ENCODE peak calls at places on chromosome 14, in ten cellular contexts. L, Y, W, V, T, O, P, F, J and X are unnamed samples.
A peak's percentile ranks its signal among the peaks of the same experiment; 100 is the strongest.

GRCh38 chr14:92589213-92589852 is 75.8 kb downstream of the RIN3 start:
- DNase-seq in L (no peak), Y (peak; percentile 29), W (no peak), V (no peak), T (peak; percentile 56), O (peak; percentile 81), P (no peak), F (no peak), J (no peak), X (no peak)

GRCh38 chr14:26525057-26525456 is 72.8 kb downstream of the NOVA1 start:
- DNase-seq in L (no peak), Y (no peak), W (no peak), V (no peak), T (no peak), O (no peak), P (no peak), F (no peak), J (no peak), X (no peak)

GRCh38 chr14:103398427-103399195 is 13.4 kb downstream of the MARK3 start:
- DNase-seq in L (no peak), Y (peak; percentile 67), W (no peak), V (peak; percentile 41), T (peak; percentile 44), O (no peak), P (no peak), F (no peak), J (no peak), X (no peak)

GRCh38 chr14:55097894-55098560 is 31.0 kb upstream of the LGALS3 start:
- DNase-seq in L (no peak), Y (peak; percentile 69), W (peak; percentile 50), V (peak; percentile 37), T (peak; percentile 68), O (peak; percentile 96), P (peak; percentile 64), F (no peak), J (no peak), X (peak; percentile 82)

GRCh38 chr14:22836301-22837058 is at the start of gene MMP14:
- DNase-seq in L (peak; percentile 69), Y (peak; percentile 50), W (peak; percentile 70), V (no peak), T (peak; percentile 65), O (no peak), P (peak; percentile 59), F (no peak), J (no peak), X (no peak)

GRCh38 chr14:106578479-106578878 is 1052.1 kb downstream of the TMEM121 start:
- DNase-seq in L (no peak), Y (no peak), W (no peak), V (no peak), T (no peak), O (peak; percentile 16), P (no peak), F (no peak), J (no peak), X (no peak)

GRCh38 chr14:64401923-64402322 is 13.8 kb downstream of the MTHFD1 start:
- DNase-seq in L (no peak), Y (no peak), W (no peak), V (no peak), T (no peak), O (no peak), P (no peak), F (no peak), J (no peak), X (no peak)

GRCh38 chr14:22375321-22375930 is 213.6 kb downstream of the DAD1 start:
- DNase-seq in L (no peak), Y (peak; percentile 71), W (no peak), V (peak; percentile 50), T (peak; percentile 87), O (peak; percentile 66), P (no peak), F (peak; percentile 33), J (no peak), X (peak; percentile 24)

GRCh38 chr14:100547633-100548294 is 39.5 kb downstream of the BEGAIN start:
- DNase-seq in L (peak; percentile 57), Y (peak; percentile 55), W (peak; percentile 82), V (peak; percentile 73), T (peak; percentile 97), O (peak; percentile 33), P (peak; percentile 87), F (peak; percentile 32), J (peak; percentile 37), X (no peak)

GRCh38 chr14:39145266-39145966 is 24.7 kb downstream of the TRAPPC6B start:
- DNase-seq in L (no peak), Y (no peak), W (no peak), V (no peak), T (no peak), O (no peak), P (no peak), F (no peak), J (no peak), X (no peak)

GRCh38 chr14:23517650-23518329 is 33.8 kb downstream of the ZFHX2 start:
- DNase-seq in L (no peak), Y (no peak), W (no peak), V (no peak), T (no peak), O (no peak), P (no peak), F (no peak), J (no peak), X (no peak)

GRCh38 chr14:93759781-93760307 is 28.4 kb downstream of the PRIMA1 start:
- DNase-seq in L (peak; percentile 92), Y (no peak), W (no peak), V (no peak), T (no peak), O (no peak), P (no peak), F (no peak), J (no peak), X (no peak)

GRCh38 chr14:93751946-93752660 is 36.2 kb downstream of the PRIMA1 start:
- DNase-seq in L (peak; percentile 21), Y (no peak), W (no peak), V (no peak), T (no peak), O (no peak), P (no peak), F (no peak), J (no peak), X (no peak)

GRCh38 chr14:93752980-93753561 is 35.2 kb downstream of the PRIMA1 start:
- DNase-seq in L (peak; percentile 92), Y (no peak), W (no peak), V (no peak), T (no peak), O (no peak), P (no peak), F (no peak), J (no peak), X (no peak)

GRCh38 chr14:93753647-93754046 is 34.6 kb downstream of the PRIMA1 start:
- DNase-seq in L (no peak), Y (no peak), W (no peak), V (no peak), T (no peak), O (no peak), P (no peak), F (no peak), J (no peak), X (no peak)

DNA sequence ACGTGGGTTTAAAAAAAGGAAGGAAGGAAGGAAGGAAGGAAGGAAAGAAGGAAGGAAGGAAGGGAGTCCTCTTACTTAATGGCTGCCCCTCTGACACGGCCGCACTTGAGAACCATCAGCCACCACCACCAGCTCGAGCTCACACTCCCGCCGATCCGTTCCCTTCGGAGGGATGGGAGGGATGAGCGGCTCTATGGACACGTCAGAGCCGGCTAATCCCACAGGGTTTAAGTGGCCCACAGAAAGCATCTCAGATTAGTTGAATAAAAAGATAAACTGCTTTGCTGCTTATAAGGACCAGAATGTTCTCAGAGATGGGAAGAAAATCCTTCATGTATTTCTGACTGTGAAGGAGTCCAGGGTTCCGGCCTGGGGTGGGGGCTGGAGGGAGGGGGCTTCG is 31.1 kb downstream of the PRIMA1 start:
- DNase-seq in L (no peak), Y (no peak), W (no peak), V (no peak), T (no peak), O (no peak), P (no peak), F (no peak), J (no peak), X (no peak)
- TF ChIP-seq CTCF in L (no peak), Y (no peak), W (no peak), V (no peak), T (no peak), O (no peak), P (no peak), F (no peak), J (no peak), X (no peak)

GRCh38 chr14:49550284-49551184 is 35.6 kb downstream of the RPS29 start:
- DNase-seq in L (no peak), Y (peak; percentile 27), W (no peak), V (no peak), T (peak; percentile 73), O (no peak), P (no peak), F (no peak), J (no peak), X (no peak)
- TF ChIP-seq CTCF in L (peak; percentile 21), Y (peak; percentile 21), W (no peak), V (no peak), T (peak; percentile 88), O (no peak), P (no peak), F (peak; percentile 41), J (no peak), X (peak; percentile 19)

GRCh38 chr14:37545174-37545573 is 49.9 kb downstream of the FOXA1 start:
- DNase-seq in L (no peak), Y (peak; percentile 44), W (no peak), V (no peak), T (no peak), O (no peak), P (no peak), F (no peak), J (no peak), X (no peak)
- TF ChIP-seq CTCF in L (no peak), Y (no peak), W (no peak), V (peak; percentile 33), T (peak; percentile 44), O (no peak), P (no peak), F (no peak), J (no peak), X (no peak)

GRCh38 chr14:68841030-68841809 is 48.4 kb upstream of the ZFP36L1 start:
- DNase-seq in L (no peak), Y (no peak), W (no peak), V (no peak), T (peak; percentile 32), O (no peak), P (no peak), F (no peak), J (no peak), X (no peak)

GRCh38 chr14:68842298-68842697 is 49.4 kb upstream of the ZFP36L1 start:
- DNase-seq in L (no peak), Y (no peak), W (no peak), V (no peak), T (no peak), O (no peak), P (no peak), F (no peak), J (no peak), X (no peak)

GRCh38 chr14:68844210-68844545 is 51.3 kb upstream of the ZFP36L1 start:
- DNase-seq in L (no peak), Y (no peak), W (no peak), V (no peak), T (no peak), O (no peak), P (no peak), F (no peak), J (no peak), X (no peak)

GRCh38 chr14:68846466-68846865 is 53.6 kb upstream of the ZFP36L1 start:
- DNase-seq in L (no peak), Y (no peak), W (no peak), V (no peak), T (no peak), O (no peak), P (no peak), F (no peak), J (no peak), X (no peak)

GRCh38 chr14:68843471-68844209 is 50.8 kb upstream of the ZFP36L1 start:
- DNase-seq in L (peak; percentile 78), Y (peak; percentile 50), W (peak; percentile 67), V (peak; percentile 75), T (peak; percentile 80), O (peak; percentile 78), P (peak; percentile 85), F (no peak), J (peak; percentile 70), X (peak; percentile 79)
- TF ChIP-seq CTCF in L (peak; percentile 95), Y (peak; percentile 91), W (peak; percentile 91), V (peak; percentile 79), T (peak; percentile 98), O (peak; percentile 94), P (peak; percentile 93), F (peak; percentile 94), J (peak; percentile 89), X (peak; percentile 92)